ENCODE peak calls at places on chromosomes 6 and 20, in six cellular contexts. D is naive thymus-derived CD4-positive, alpha-beta T cell; W is fibroblast of the aortic adventitia; J is psoas muscle; A is ascending aorta; N is small intestine. R is an unnamed sample.
A peak's percentile ranks its signal among the peaks of the same experiment; 100 is the strongest.

GRCh38 chr6:52839124-52840055 is 1.2 kb downstream of the GSTA5 start:
- DNase-seq in D (peak; percentile 28), A (no peak), J (no peak), N (peak; percentile 89), W (peak; percentile 70), R (no peak)

GRCh38 chr20:41205313-41205712 is 68.0 kb downstream of the PLCG1 start:
- DNase-seq in A (no peak), J (no peak), W (no peak), D (no peak), N (no peak), R (no peak)

GRCh38 chr20:38842558-38842981 is 37.1 kb downstream of the PPP1R16B start:
- DNase-seq in J (no peak), D (no peak), W (no peak), A (no peak), N (no peak), R (peak; percentile 95)

GRCh38 chr20:57810511-57811372 is 100.9 kb upstream of the PMEPA1 start:
- DNase-seq in A (no peak), W (no peak), J (no peak), N (peak; percentile 67), D (no peak), R (no peak)

GRCh38 chr6:125866433-125866832 is 75.7 kb downstream of the NCOA7 start:
- DNase-seq in N (no peak), J (no peak), A (no peak), D (no peak), W (no peak), R (no peak)

GRCh38 chr6:36373368-36374009 is 14.0 kb downstream of the ETV7 start:
- DNase-seq in J (no peak), A (no peak), N (no peak), W (no peak), D (no peak), R (no peak)

GRCh38 chr6:5190467-5190866 is 70.3 kb downstream of the LYRM4 start:
- DNase-seq in N (no peak), J (no peak), W (peak; percentile 99), A (no peak), D (no peak), R (no peak)

GRCh38 chr20:61436268-61436667 is 184.2 kb downstream of the CDH4 start:
- DNase-seq in W (peak; percentile 65), D (no peak), A (no peak), J (no peak), N (no peak), R (no peak)

GRCh38 chr20:35731862-35732643 is 10.0 kb downstream of the RBM39 start:
- DNase-seq in A (no peak), N (no peak), W (no peak), J (no peak), D (no peak), R (no peak)

DNA sequence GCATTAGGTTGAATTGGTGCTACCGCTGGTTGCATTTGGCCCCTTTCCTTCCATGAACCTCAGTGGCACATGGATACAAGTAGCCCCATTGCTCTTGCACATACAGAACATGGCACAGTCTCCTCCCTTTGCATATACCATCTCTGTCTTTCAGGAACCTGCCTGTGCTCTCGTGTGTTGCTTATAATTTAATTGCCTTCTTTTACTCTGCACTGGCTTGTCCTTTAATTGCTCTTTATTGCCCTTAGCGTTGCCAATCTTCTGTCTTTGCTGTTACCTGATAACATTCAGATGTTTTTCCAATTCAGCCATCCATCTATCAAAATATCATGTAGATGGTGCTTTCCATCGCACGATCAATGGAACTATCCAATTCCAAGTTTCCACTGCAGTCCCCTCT is 13.6 kb downstream of the ENPP1 start:
- DNase-seq in N (peak; percentile 13), D (no peak), J (no peak), W (no peak), A (no peak), R (no peak)
- H3K4me3 ChIP-seq in N (no peak overlapping the region), D (no peak overlapping the region), J (no peak overlapping the region), W (no peak overlapping the region), A (no peak overlapping the region), R (no peak overlapping the region)

GRCh38 chr6:79686698-79687309 is 55.7 kb downstream of the SH3BGRL2 start:
- DNase-seq in A (no peak), D (no peak), W (no peak), J (no peak), N (peak; percentile 48), R (no peak)

GRCh38 chr6:79687759-79688158 is 56.6 kb downstream of the SH3BGRL2 start:
- DNase-seq in W (no peak), J (no peak), A (no peak), D (no peak), N (peak; percentile 75), R (no peak)

DNA sequence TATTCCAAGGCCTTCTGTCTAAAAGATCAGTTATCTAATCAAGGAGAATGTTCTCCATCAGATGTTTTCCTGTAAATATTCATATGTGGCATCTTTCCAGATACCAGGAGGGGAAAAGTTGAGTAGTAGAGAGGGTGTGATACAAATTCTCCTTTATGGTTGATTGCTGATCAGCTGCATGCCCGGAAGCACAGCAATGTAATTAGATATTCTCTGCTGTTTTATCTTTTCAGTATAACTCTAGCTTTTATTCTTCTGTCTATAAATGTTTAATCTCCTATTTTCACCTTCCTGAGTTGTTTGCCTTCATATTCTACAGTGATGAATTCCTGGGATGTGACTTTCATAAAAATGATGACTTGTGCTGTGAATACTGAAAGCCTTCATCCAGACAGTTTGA is 53.7 kb downstream of the SH3BGRL2 start:
- DNase-seq in D (no peak), N (no peak), W (no peak), J (no peak), A (no peak), R (no peak)
- H3K4me3 ChIP-seq in D (no peak overlapping the region), N (no peak overlapping the region), W (no peak overlapping the region), J (no peak overlapping the region), A (no peak overlapping the region), R (no peak overlapping the region)

DNA sequence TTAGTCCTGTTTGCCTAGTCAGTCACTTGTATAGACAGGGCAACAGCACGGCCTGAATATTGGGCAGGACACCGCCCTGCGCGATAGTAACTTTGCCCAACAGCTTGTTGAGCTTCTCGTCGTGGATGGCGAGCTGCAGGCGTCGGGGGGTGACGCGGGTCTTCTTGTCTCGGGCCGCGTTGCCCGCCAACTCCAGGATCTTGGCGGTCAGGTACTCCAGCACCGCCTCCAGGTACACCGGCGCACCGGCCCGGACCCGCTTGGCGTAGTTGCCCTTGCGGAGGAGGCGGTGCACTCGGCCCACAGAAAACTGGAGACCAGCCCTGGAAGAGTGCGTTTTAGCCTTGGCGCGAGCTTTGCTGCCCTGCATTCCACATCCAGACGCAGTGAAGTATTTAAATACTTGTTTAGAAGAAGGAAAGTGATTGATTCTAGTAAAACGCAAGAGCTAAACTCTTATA is 92.8 kb upstream of the BTN3A2 start:
- DNase-seq in W (no peak), A (peak; percentile 76), N (peak; percentile 65), D (no peak), J (peak; percentile 20), R (no peak)
- H3K4me3 ChIP-seq in W (peak overlapping the region; percentile 55), A (peak overlapping the region; percentile 72), N (peak overlapping the region; percentile 66), D (peak overlapping the region; percentile 83), J (peak overlapping the region; percentile 58), R (peak overlapping the region; percentile 79)

GRCh38 chr20:59605691-59606364 is 1.5 kb downstream of the PHACTR3 start:
- DNase-seq in J (no peak), N (peak; percentile 8), W (no peak), A (no peak), D (no peak), R (no peak)
- H3K4me3 ChIP-seq in J (no peak overlapping the region), N (no peak overlapping the region), W (no peak overlapping the region), A (no peak overlapping the region), D (no peak overlapping the region), R (no peak overlapping the region)

DNA sequence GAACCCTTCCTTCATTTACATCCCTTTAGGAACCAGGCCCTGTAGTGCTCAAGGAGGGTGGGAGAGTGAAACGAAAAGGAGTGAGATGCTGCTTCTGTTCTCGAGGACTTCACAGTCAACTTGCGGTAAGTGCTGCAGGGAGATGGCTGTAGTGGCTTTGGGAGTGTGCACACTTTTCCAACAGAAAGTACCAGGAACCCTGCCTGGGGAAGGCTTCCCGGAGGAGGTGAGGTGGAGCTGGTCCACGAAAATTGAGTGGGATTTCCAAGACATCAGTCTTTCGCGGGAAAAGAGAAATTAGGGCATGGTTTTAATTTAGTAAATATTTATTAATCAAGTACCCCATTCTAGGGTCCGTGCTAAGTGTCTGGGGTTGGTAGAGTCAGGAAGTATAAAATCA is 12.7 kb downstream of the TRIM31 start:
- DNase-seq in J (no peak), A (no peak), D (no peak), W (no peak), N (no peak), R (no peak)
- H3K4me3 ChIP-seq in J (peak overlapping the region; percentile 58), A (no peak overlapping the region), D (peak overlapping the region; percentile 51), W (no peak overlapping the region), N (no peak overlapping the region), R (no peak overlapping the region)

GRCh38 chr20:63471719-63472158 is 716 bp downstream of the KCNQ2 start:
- DNase-seq in W (no peak), A (no peak), N (no peak), D (no peak), J (no peak), R (no peak)

GRCh38 chr20:63472862-63473390 is 471 bp upstream of the KCNQ2 start:
- DNase-seq in A (no peak), N (no peak), D (no peak), W (no peak), J (no peak), R (no peak)

GRCh38 chr20:63473555-63474449 is 1.3 kb upstream of the KCNQ2 start:
- DNase-seq in A (no peak), J (no peak), N (no peak), D (no peak), W (no peak), R (no peak)

GRCh38 chr20:63471002-63471718 is 1.3 kb downstream of the KCNQ2 start:
- DNase-seq in A (no peak), J (no peak), W (no peak), N (no peak), D (no peak), R (no peak)

DNA sequence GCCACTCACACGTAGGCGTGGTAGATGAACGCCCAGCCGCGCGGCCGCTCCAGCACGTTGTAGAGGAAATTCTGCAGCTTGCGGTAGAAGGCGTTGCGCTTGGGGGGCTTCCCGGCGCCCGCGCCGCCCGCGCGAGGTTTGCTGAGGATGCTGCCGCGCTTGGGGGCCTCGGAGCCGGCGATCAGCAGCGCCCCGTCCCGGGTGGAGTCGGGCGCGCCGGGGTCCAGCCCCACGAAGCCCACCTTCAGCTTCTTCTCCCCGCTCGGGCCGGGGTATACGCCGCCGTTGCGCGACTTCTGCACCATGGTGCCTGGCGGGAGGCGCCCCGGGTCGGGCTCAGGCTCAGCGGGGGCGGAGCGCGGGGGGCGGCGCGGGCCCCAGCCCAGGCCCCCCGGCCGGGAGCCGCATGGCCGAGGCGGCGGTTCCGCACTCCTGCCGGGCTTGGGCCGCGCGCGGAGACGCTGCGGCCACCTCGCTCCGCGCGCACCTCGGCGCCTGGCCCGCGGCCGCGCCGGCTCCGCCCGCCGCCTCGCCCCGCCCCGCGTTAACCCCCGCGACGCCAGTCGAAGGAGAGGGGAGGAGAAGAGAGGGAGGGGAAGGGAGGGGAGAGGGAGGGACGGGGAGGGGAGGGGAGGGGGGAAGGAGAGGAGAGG is at the start of gene KCNQ2:
- DNase-seq in N (no peak), J (no peak), D (no peak), W (no peak), A (no peak), R (no peak)
- H3K4me3 ChIP-seq in N (peak within 1 kb of the TSS; percentile 36), J (no peak within 1 kb of the TSS), D (no peak within 1 kb of the TSS), W (no peak within 1 kb of the TSS), A (peak within 1 kb of the TSS; percentile 13), R (no peak within 1 kb of the TSS)

GRCh38 chr20:46507760-46508407 is 5.5 kb downstream of the ZNF334 start:
- DNase-seq in N (no peak), J (no peak), D (no peak), A (no peak), W (no peak), R (no peak)

GRCh38 chr20:46509523-46509922 is 3.8 kb downstream of the ZNF334 start:
- DNase-seq in A (no peak), J (no peak), N (no peak), D (no peak), W (no peak), R (no peak)

GRCh38 chr20:46512943-46513844 is at the start of gene ZNF334:
- DNase-seq in W (peak; percentile 6), D (no peak), A (no peak), N (peak; percentile 35), J (peak; percentile 47), R (no peak)
- H3K4me3 ChIP-seq in W (peak within 1 kb of the TSS; percentile 64), D (peak within 1 kb of the TSS; percentile 33), A (peak within 1 kb of the TSS; percentile 76), N (peak within 1 kb of the TSS; percentile 68), J (peak within 1 kb of the TSS; percentile 83), R (peak within 1 kb of the TSS; percentile 45)

R was measured in GM12864.